ENCODE peak calls at places on chromosomes 16 and 17, in nine cellular contexts. M is fibroblast of pulmonary artery, R is PC-3, X is lower lobe of right lung, W is AG10803, Y is cardiac fibroblast, T is astrocyte of the spinal cord, A is tibial artery, B is esophagus squamous epithelium. Z is an unnamed sample.

GRCh38 chr16:77501260-77501659 is 66.4 kb upstream of the ADAMTS18 start:
- DNase-seq in M (no peak), R (no peak), X (no peak), W (no peak), Y (no peak), T (no peak), A (no peak), B (no peak), Z (no peak)

GRCh38 chr16:70556063-70556462 is 32.4 kb downstream of the SF3B3 start:
- DNase-seq in M (no peak), R (no peak), X (no peak), W (no peak), Y (no peak), T (peak; percentile 39), A (no peak), B (no peak), Z (no peak)

GRCh38 chr17:8156174-8156992 is 4.2 kb upstream of the PER1 start:
- DNase-seq in M (peak; percentile 100), R (peak; percentile 99), X (peak; percentile 100), W (peak; percentile 100), Y (peak; percentile 100), T (peak; percentile 100), A (peak; percentile 100), B (peak; percentile 100), Z (peak; percentile 99)

GRCh38 chr17:19744492-19744891 is 3.6 kb downstream of the ALDH3A1 start:
- DNase-seq in M (no peak), R (no peak), X (no peak), W (no peak), Y (no peak), T (no peak), A (no peak), B (no peak), Z (peak; percentile 21)

GRCh38 chr17:8479431-8479947 is 43.8 kb downstream of the NDEL1 start:
- DNase-seq in M (peak; percentile 87), R (no peak), X (no peak), W (peak; percentile 98), Y (peak; percentile 76), T (peak; percentile 36), A (peak; percentile 63), B (no peak), Z (peak; percentile 96)

GRCh38 chr17:19364699-19365498 is 2.4 kb upstream of the B9D1 start:
- DNase-seq in M (no peak), R (no peak), X (no peak), W (no peak), Y (no peak), T (no peak), A (peak; percentile 18), B (no peak), Z (peak; percentile 83)

GRCh38 chr16:58025351-58026138 is at the start of gene MMP15:
- DNase-seq in M (peak; percentile 54), R (peak; percentile 68), X (peak; percentile 94), W (peak; percentile 58), Y (peak; percentile 63), T (peak; percentile 55), A (no peak), B (peak; percentile 10), Z (peak; percentile 96)

GRCh38 chr17:13671771-13672170 is 70.0 kb upstream of the HS3ST3A1 start:
- DNase-seq in M (no peak), R (peak; percentile 79), X (no peak), W (peak; percentile 34), Y (peak; percentile 30), T (peak; percentile 81), A (no peak), B (no peak), Z (peak; percentile 65)

GRCh38 chr17:43356999-43357398 is 41.8 kb upstream of the ARL4D start:
- DNase-seq in M (peak; percentile 91), R (peak; percentile 95), X (no peak), W (peak; percentile 84), Y (peak; percentile 92), T (peak; percentile 91), A (no peak), B (no peak), Z (peak; percentile 95)

GRCh38 chr17:38604479-38605229 is 1.1 kb downstream of the SRCIN1 start:
- DNase-seq in M (no peak), R (no peak), X (no peak), W (no peak), Y (no peak), T (no peak), A (no peak), B (no peak), Z (peak; percentile 93)

GRCh38 chr16:24499193-24499814 is 40.1 kb upstream of the RBBP6 start:
- DNase-seq in M (peak; percentile 29), R (peak; percentile 56), X (no peak), W (peak; percentile 16), Y (peak; percentile 46), T (no peak), A (no peak), B (no peak), Z (peak; percentile 65)

GRCh38 chr17:76136276-76137025 is 4.6 kb downstream of the FOXJ1 start:
- DNase-seq in M (no peak), R (no peak), X (no peak), W (no peak), Y (no peak), T (no peak), A (no peak), B (no peak), Z (peak; percentile 83)

GRCh38 chr16:81565633-81566032 is 121.0 kb downstream of the CMIP start:
- DNase-seq in M (no peak), R (no peak), X (no peak), W (no peak), Y (no peak), T (no peak), A (no peak), B (no peak), Z (no peak)

GRCh38 chr16:49491736-49492089 is 118.1 kb downstream of the C16orf78 start:
- DNase-seq in M (no peak), R (peak; percentile 20), X (peak; percentile 42), W (no peak), Y (no peak), T (no peak), A (peak; percentile 44), B (no peak), Z (no peak)

GRCh38 chr16:89446136-89446974 is 44.0 kb downstream of the ANKRD11 start:
- DNase-seq in M (no peak), R (no peak), X (no peak), W (no peak), Y (no peak), T (no peak), A (no peak), B (no peak), Z (no peak)

GRCh38 chr17:72173475-72174116 is 52.8 kb downstream of the SOX9 start:
- DNase-seq in M (no peak), R (no peak), X (no peak), W (no peak), Y (no peak), T (peak; percentile 52), A (no peak), B (no peak), Z (no peak)

GRCh38 chr16:87661561-87661960 is 59.3 kb downstream of the JPH3 start:
- DNase-seq in M (peak; percentile 60), R (peak; percentile 23), X (no peak), W (peak; percentile 39), Y (peak; percentile 49), T (peak; percentile 39), A (no peak), B (no peak), Z (peak; percentile 97)
- TF ChIP-seq CTCF in M (no peak), R (no peak), X (no peak), W (no peak), Y (no peak), T (no peak), A (no peak), B (no peak), Z (no peak)

GRCh38 chr16:80259289-80259805 is 281.4 kb upstream of the DYNLRB2 start:
- DNase-seq in M (no peak), R (no peak), X (no peak), W (no peak), Y (no peak), T (no peak), A (no peak), B (no peak), Z (no peak)

GRCh38 chr16:80260906-80261311 is 279.9 kb upstream of the DYNLRB2 start:
- DNase-seq in M (no peak), R (no peak), X (no peak), W (no peak), Y (peak; percentile 8), T (peak; percentile 24), A (no peak), B (no peak), Z (no peak)

GRCh38 chr16:80253741-80254140 is 287.1 kb upstream of the DYNLRB2 start:
- DNase-seq in M (no peak), R (no peak), X (no peak), W (no peak), Y (no peak), T (no peak), A (no peak), B (no peak), Z (no peak)

GRCh38 chr16:80254970-80255369 is 285.8 kb upstream of the DYNLRB2 start:
- DNase-seq in M (no peak), R (no peak), X (no peak), W (no peak), Y (no peak), T (no peak), A (no peak), B (no peak), Z (no peak)

GRCh38 chr16:80258407-80258806 is 282.4 kb upstream of the DYNLRB2 start:
- DNase-seq in M (no peak), R (no peak), X (no peak), W (no peak), Y (no peak), T (no peak), A (no peak), B (no peak), Z (no peak)
- H3K4me3 ChIP-seq in M (no peak overlapping the region), R (no peak overlapping the region), X (no peak overlapping the region), W (no peak overlapping the region), Y (no peak overlapping the region), T (no peak overlapping the region), A (no peak overlapping the region), B (no peak overlapping the region), Z (no peak overlapping the region)

GRCh38 chr17:6173653-6174052 is 103.5 kb downstream of the WSCD1 start:
- DNase-seq in M (no peak), R (no peak), X (no peak), W (no peak), Y (no peak), T (no peak), A (no peak), B (no peak), Z (no peak)
- TF ChIP-seq CTCF in M (no peak), R (no peak), X (no peak), W (no peak), Y (no peak), T (no peak), A (no peak), B (no peak), Z (no peak)

DNA sequence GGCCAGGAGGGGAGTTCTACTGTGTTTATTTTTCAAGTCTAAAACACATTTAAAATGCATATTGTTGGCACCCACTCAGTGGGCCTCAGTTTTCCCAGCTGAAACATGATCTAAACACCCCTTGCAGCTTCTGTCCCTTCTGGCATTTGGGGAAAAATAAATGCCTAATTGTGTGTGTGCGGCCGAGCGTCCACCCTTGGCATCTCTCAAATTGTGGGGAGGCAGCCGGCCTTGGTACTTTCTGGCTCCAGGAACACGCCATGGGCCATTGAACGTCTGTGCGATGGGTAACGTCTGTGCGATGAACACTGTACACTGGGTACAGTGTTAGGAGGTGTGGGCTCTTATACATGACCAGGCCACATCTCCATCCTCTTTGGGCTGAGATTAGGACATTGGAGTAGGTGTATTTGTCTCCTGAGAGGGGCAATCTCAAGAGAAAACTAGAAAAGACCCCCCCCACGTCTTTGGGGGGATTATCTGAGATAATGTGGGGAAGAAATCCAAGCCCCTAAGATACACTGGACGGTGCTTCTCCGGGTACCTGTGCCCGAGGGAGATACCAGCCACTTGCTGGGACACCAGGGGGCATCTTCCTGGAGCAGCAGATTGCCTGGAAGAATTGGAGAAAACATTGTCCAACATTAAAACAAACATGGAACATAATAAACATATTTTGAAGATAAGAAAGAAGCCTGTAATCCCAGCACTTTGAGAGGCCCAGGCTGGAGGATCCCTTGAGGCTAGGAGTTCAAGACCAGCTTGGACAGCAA is 54.9 kb downstream of the RAB11FIP4 start:
- DNase-seq in M (peak; percentile 8), R (peak; percentile 15), X (no peak), W (no peak), Y (no peak), T (no peak), A (no peak), B (no peak), Z (peak; percentile 43)
- H3K4me3 ChIP-seq in M (no peak overlapping the region), R (no peak overlapping the region), X (no peak overlapping the region), W (no peak overlapping the region), Y (no peak overlapping the region), T (no peak overlapping the region), A (no peak overlapping the region), B (no peak overlapping the region), Z (no peak overlapping the region)